ENCODE peak calls at places on chromosome 13, in seven cellular contexts. L is left ventricle myocardium inferior; V is testis; M is PC-9; Y is NB4; F is thoracic aorta; Q is CD8-positive, alpha-beta T cell. X is an unnamed sample.

GRCh38 chr13:87919956-87920355 is 248.8 kb downstream of the SLITRK5 start:
- DNase-seq in L (no peak), V (no peak), M (no peak), Y (no peak), F (no peak), Q (no peak), X (no peak)

GRCh38 chr13:110869231-110869804 is 45.6 kb downstream of the ANKRD10 start:
- DNase-seq in L (no peak), V (peak), M (peak), Y (no peak), F (no peak), Q (no peak), X (no peak)

GRCh38 chr13:49444517-49445395 is 682 bp downstream of the SETDB2 start:
- DNase-seq in L (no peak), V (peak), M (peak), Y (peak), F (no peak), Q (peak), X (peak)

GRCh38 chr13:107216046-107216715 is 648.2 kb upstream of the ARGLU1 start:
- DNase-seq in L (no peak), V (no peak), M (no peak), Y (no peak), F (no peak), Q (no peak), X (no peak)

GRCh38 chr13:81058211-81058915 is 717.4 kb upstream of the SPRY2 start:
- DNase-seq in L (no peak), V (no peak), M (no peak), Y (no peak), F (no peak), Q (no peak), X (peak)

GRCh38 chr13:105642511-105642958 is 892.9 kb downstream of the EFNB2 start:
- DNase-seq in L (no peak), V (no peak), M (peak), Y (no peak), F (no peak), Q (no peak), X (peak)

GRCh38 chr13:95509521-95510315 is 42.8 kb upstream of the CLDN10 start:
- DNase-seq in L (no peak), V (no peak), M (no peak), Y (peak), F (no peak), Q (no peak), X (peak)

GRCh38 chr13:73223372-73223781 is 164.6 kb downstream of the KLF5 start:
- DNase-seq in L (no peak), V (no peak), M (no peak), Y (peak), F (no peak), Q (no peak), X (no peak)

GRCh38 chr13:39364797-39365468 is 238.1 kb downstream of the LHFPL6 start:
- DNase-seq in L (no peak), V (no peak), M (peak), Y (no peak), F (no peak), Q (no peak), X (no peak)

GRCh38 chr13:39773833-39774232 is 118.4 kb downstream of the COG6 start:
- DNase-seq in L (no peak), V (no peak), M (no peak), Y (no peak), F (no peak), Q (no peak), X (peak)

GRCh38 chr13:26590951-26591350 is 33.5 kb downstream of the WASF3 start:
- DNase-seq in L (no peak), V (no peak), M (no peak), Y (no peak), F (no peak), Q (no peak), X (no peak)

GRCh38 chr13:23579072-23579885 is 9.1 kb downstream of the TNFRSF19 start:
- DNase-seq in L (peak), V (peak), M (peak), Y (peak), F (peak), Q (peak), X (peak)

GRCh38 chr13:111099292-111099691 is 15.8 kb upstream of the ARHGEF7 start:
- DNase-seq in L (no peak), V (no peak), M (no peak), Y (no peak), F (no peak), Q (no peak), X (no peak)

GRCh38 chr13:28181413-28181812 is 43.1 kb downstream of the PAN3 start:
- DNase-seq in L (no peak), V (no peak), M (no peak), Y (no peak), F (no peak), Q (no peak), X (peak)

GRCh38 chr13:84433024-84433423 is 550.8 kb upstream of the SLITRK1 start:
- DNase-seq in L (no peak), V (no peak), M (no peak), Y (no peak), F (no peak), Q (no peak), X (peak)

GRCh38 chr13:35475131-35475959 is 1.1 kb downstream of the MAB21L1 start:
- DNase-seq in L (no peak), V (peak), M (no peak), Y (no peak), F (no peak), Q (no peak), X (peak)

GRCh38 chr13:77448689-77449088 is 86.8 kb upstream of the SCEL start:
- DNase-seq in L (no peak), V (no peak), M (no peak), Y (peak), F (no peak), Q (no peak), X (no peak)

GRCh38 chr13:20566424-20566916 is 487 bp upstream of the IFT88 start:
- DNase-seq in L (no peak), V (no peak), M (no peak), Y (no peak), F (peak), Q (no peak), X (no peak)

GRCh38 chr13:106117640-106118039 is 417.8 kb downstream of the EFNB2 start:
- DNase-seq in L (no peak), V (no peak), M (no peak), Y (no peak), F (no peak), Q (no peak), X (no peak)

GRCh38 chr13:27309967-27310598 is 39.5 kb downstream of the RASL11A start:
- DNase-seq in L (no peak), V (no peak), M (no peak), Y (no peak), F (no peak), Q (no peak), X (peak)

GRCh38 chr13:51292000-51292550 is 47.4 kb upstream of the SERPINE3 start:
- DNase-seq in L (no peak), V (no peak), M (no peak), Y (no peak), F (no peak), Q (no peak), X (peak)

GRCh38 chr13:29428310-29428991 is 167.0 kb downstream of the SLC7A1 start:
- DNase-seq in L (peak), V (peak), M (no peak), Y (peak), F (no peak), Q (no peak), X (no peak)

GRCh38 chr13:91017669-91018053 is 329.8 kb upstream of the MIR17HG start:
- DNase-seq in L (peak), V (no peak), M (peak), Y (peak), F (no peak), Q (no peak), X (no peak)

GRCh38 chr13:75762967-75763366 is 126.8 kb downstream of the LMO7 start:
- DNase-seq in L (no peak), V (no peak), M (no peak), Y (no peak), F (no peak), Q (no peak), X (no peak)

GRCh38 chr13:75761373-75761772 is 125.2 kb downstream of the LMO7 start:
- DNase-seq in L (no peak), V (no peak), M (no peak), Y (no peak), F (no peak), Q (no peak), X (peak)

GRCh38 chr13:75759531-75759930 is 123.4 kb downstream of the LMO7 start:
- DNase-seq in L (no peak), V (no peak), M (no peak), Y (no peak), F (no peak), Q (no peak), X (no peak)

GRCh38 chr13:75762066-75762937 is 126.2 kb downstream of the LMO7 start:
- DNase-seq in L (no peak), V (no peak), M (peak), Y (no peak), F (no peak), Q (no peak), X (no peak)

GRCh38 chr13:75760182-75760981 is 124.3 kb downstream of the LMO7 start:
- DNase-seq in L (no peak), V (peak), M (peak), Y (no peak), F (no peak), Q (no peak), X (no peak)
- TF ChIP-seq CTCF in L (peak), V (no peak), M (peak), Y (no peak), F (no peak), Q (peak), X (no peak)

GRCh38 chr13:44238011-44238421 is 135.6 kb upstream of the SERP2 start:
- DNase-seq in L (no peak), V (no peak), M (no peak), Y (no peak), F (no peak), Q (no peak), X (peak)

GRCh38 chr13:44243198-44243852 is 130.3 kb upstream of the SERP2 start:
- DNase-seq in L (no peak), V (no peak), M (peak), Y (peak), F (no peak), Q (peak), X (peak)

GRCh38 chr13:44237276-44237767 is 136.3 kb upstream of the SERP2 start:
- DNase-seq in L (peak), V (peak), M (peak), Y (peak), F (peak), Q (no peak), X (peak)

GRCh38 chr13:44241638-44242037 is 132.0 kb upstream of the SERP2 start:
- DNase-seq in L (no peak), V (no peak), M (no peak), Y (no peak), F (no peak), Q (no peak), X (no peak)

DNA sequence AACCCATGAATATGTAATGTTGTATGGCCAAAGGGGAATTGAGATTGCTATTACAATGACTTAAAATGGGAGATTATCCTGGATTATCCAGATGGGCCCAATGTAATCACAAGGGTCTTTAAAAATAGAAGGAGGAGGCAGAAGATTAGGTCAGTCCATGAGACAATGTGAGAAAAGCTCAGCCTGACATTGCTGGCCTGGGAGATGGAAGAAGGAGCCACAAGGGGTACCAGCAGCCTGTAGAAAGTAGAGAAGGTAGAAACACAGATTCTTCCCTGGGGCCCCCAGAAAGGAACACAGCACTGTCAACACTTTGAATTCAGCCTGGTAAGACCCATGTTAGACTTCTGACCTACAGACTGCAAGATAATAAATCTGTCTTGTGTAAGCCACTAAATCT is 133.0 kb upstream of the SERP2 start:
- DNase-seq in L (no peak), V (no peak), M (no peak), Y (no peak), F (no peak), Q (no peak), X (no peak)
- H3K4me3 ChIP-seq in L (no peak), V (no peak), M (no peak), Y (no peak), F (no peak), Q (no peak), X (no peak)

GRCh38 chr13:89988206-89988605 is 1359.3 kb upstream of the MIR17HG start:
- DNase-seq in L (no peak), V (no peak), M (no peak), Y (no peak), F (no peak), Q (no peak), X (no peak)
- TF ChIP-seq CTCF in L (no peak), V (no peak), M (no peak), Y (no peak), F (no peak), Q (no peak), X (no peak)

DNA sequence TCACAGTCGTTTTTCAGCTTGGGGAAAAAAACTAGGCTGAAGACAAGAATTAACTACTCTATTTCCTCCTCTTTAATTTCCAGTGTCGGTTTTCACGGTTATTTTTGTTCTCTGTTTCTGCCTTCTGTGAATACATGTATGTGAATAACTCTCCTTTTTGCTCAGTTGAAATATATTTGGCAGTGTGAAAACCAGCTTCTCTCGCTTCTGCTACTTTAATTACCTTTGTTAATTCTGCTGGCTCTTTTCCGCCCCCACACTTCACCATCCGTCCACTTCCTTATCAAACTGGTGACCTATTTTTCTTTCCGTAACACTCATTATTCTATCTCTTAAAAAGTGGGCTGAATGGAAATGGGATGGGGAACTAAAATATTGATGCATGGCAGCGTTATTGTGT is 126.4 kb downstream of the POU4F1 start:
- DNase-seq in L (no peak), V (no peak), M (no peak), Y (no peak), F (no peak), Q (no peak), X (no peak)
- H3K4me3 ChIP-seq in L (no peak), V (no peak), M (no peak), Y (no peak), F (no peak), Q (no peak), X (no peak)

X was measured in fibroblast of pulmonary artery.